ENCODE peak calls at places on chromosomes 5 and 9, in nine cellular contexts. One of them, this sample, is unnamed.
A peak's percentile ranks its signal among the peaks of the same experiment; 100 is the strongest.

GRCh38 chr5:180070726-180071417 is 687 bp downstream of the RNF130 start:
- DNase-seq in NT2/D1: no peak
- DNase-seq in aorta: no peak
- DNase-seq in mucosa of descending colon: no peak
- DNase-seq in prostate gland: peak; percentile 37
- DNase-seq in GM23338: peak; percentile 56
- DNase-seq in fibroblast of mammary gland: peak; percentile 53
- DNase-seq in left lung: no peak
- DNase-seq in HCT116: no peak
- DNase-seq in this sample: peak; percentile 50

GRCh38 chr5:40277161-40277906 is 402.4 kb upstream of the PTGER4 start:
- DNase-seq in NT2/D1: no peak
- DNase-seq in aorta: no peak
- DNase-seq in mucosa of descending colon: no peak
- DNase-seq in prostate gland: no peak
- DNase-seq in GM23338: no peak
- DNase-seq in fibroblast of mammary gland: no peak
- DNase-seq in left lung: no peak
- DNase-seq in HCT116: no peak
- DNase-seq in this sample: no peak

GRCh38 chr5:60377826-60378225 is 322.1 kb downstream of the DEPDC1B start:
- DNase-seq in NT2/D1: no peak
- DNase-seq in aorta: no peak
- DNase-seq in mucosa of descending colon: no peak
- DNase-seq in prostate gland: no peak
- DNase-seq in GM23338: no peak
- DNase-seq in fibroblast of mammary gland: peak; percentile 18
- DNase-seq in left lung: no peak
- DNase-seq in HCT116: no peak
- DNase-seq in this sample: no peak

GRCh38 chr5:180068519-180069090 is 3.0 kb downstream of the RNF130 start:
- DNase-seq in NT2/D1: no peak
- DNase-seq in aorta: no peak
- DNase-seq in mucosa of descending colon: no peak
- DNase-seq in prostate gland: no peak
- DNase-seq in GM23338: no peak
- DNase-seq in fibroblast of mammary gland: no peak
- DNase-seq in left lung: no peak
- DNase-seq in HCT116: no peak
- DNase-seq in this sample: no peak

GRCh38 chr9:103700558-103700957 is 393.6 kb upstream of the SMC2 start:
- DNase-seq in NT2/D1: no peak
- DNase-seq in aorta: no peak
- DNase-seq in mucosa of descending colon: no peak
- DNase-seq in prostate gland: no peak
- DNase-seq in GM23338: no peak
- DNase-seq in fibroblast of mammary gland: no peak
- DNase-seq in left lung: no peak
- DNase-seq in HCT116: no peak
- DNase-seq in this sample: no peak

GRCh38 chr9:88559661-88560060 is 24.7 kb downstream of the NXNL2 start:
- DNase-seq in NT2/D1: no peak
- DNase-seq in aorta: no peak
- DNase-seq in mucosa of descending colon: no peak
- DNase-seq in prostate gland: no peak
- DNase-seq in GM23338: no peak
- DNase-seq in fibroblast of mammary gland: no peak
- DNase-seq in left lung: no peak
- DNase-seq in HCT116: no peak
- DNase-seq in this sample: no peak

GRCh38 chr5:91381134-91381773 is 1.9 kb downstream of the ARRDC3 start:
- DNase-seq in NT2/D1: no peak
- DNase-seq in aorta: no peak
- DNase-seq in mucosa of descending colon: no peak
- DNase-seq in prostate gland: no peak
- DNase-seq in GM23338: no peak
- DNase-seq in fibroblast of mammary gland: no peak
- DNase-seq in left lung: no peak
- DNase-seq in HCT116: no peak
- DNase-seq in this sample: no peak

GRCh38 chr5:61827445-61827975 is 478.5 kb upstream of the KIF2A start:
- DNase-seq in NT2/D1: no peak
- DNase-seq in aorta: no peak
- DNase-seq in mucosa of descending colon: no peak
- DNase-seq in prostate gland: no peak
- DNase-seq in GM23338: no peak
- DNase-seq in fibroblast of mammary gland: no peak
- DNase-seq in left lung: no peak
- DNase-seq in HCT116: no peak
- DNase-seq in this sample: no peak

GRCh38 chr5:59542841-59543825 is 350.4 kb downstream of the PDE4D start:
- DNase-seq in NT2/D1: no peak
- DNase-seq in aorta: peak; percentile 58
- DNase-seq in mucosa of descending colon: peak; percentile 38
- DNase-seq in prostate gland: no peak
- DNase-seq in GM23338: no peak
- DNase-seq in fibroblast of mammary gland: peak; percentile 66
- DNase-seq in left lung: no peak
- DNase-seq in HCT116: no peak
- DNase-seq in this sample: peak; percentile 72

GRCh38 chr5:87322381-87322780 is 54.7 kb downstream of the RASA1 start:
- DNase-seq in NT2/D1: no peak
- DNase-seq in aorta: no peak
- DNase-seq in mucosa of descending colon: no peak
- DNase-seq in prostate gland: no peak
- DNase-seq in GM23338: peak; percentile 20
- DNase-seq in fibroblast of mammary gland: no peak
- DNase-seq in left lung: no peak
- DNase-seq in HCT116: no peak
- DNase-seq in this sample: no peak

GRCh38 chr5:73282923-73283322 is 109.9 kb downstream of the TMEM174 start:
- DNase-seq in NT2/D1: no peak
- DNase-seq in aorta: no peak
- DNase-seq in mucosa of descending colon: no peak
- DNase-seq in prostate gland: peak; percentile 20
- DNase-seq in GM23338: no peak
- DNase-seq in fibroblast of mammary gland: no peak
- DNase-seq in left lung: no peak
- DNase-seq in HCT116: no peak
- DNase-seq in this sample: no peak

GRCh38 chr9:89440548-89440947 is 57.4 kb downstream of the SEMA4D start:
- DNase-seq in NT2/D1: no peak
- DNase-seq in aorta: peak; percentile 73
- DNase-seq in mucosa of descending colon: peak; percentile 28
- DNase-seq in prostate gland: peak; percentile 77
- DNase-seq in GM23338: no peak
- DNase-seq in fibroblast of mammary gland: no peak
- DNase-seq in left lung: peak; percentile 87
- DNase-seq in HCT116: no peak
- DNase-seq in this sample: no peak

DNA sequence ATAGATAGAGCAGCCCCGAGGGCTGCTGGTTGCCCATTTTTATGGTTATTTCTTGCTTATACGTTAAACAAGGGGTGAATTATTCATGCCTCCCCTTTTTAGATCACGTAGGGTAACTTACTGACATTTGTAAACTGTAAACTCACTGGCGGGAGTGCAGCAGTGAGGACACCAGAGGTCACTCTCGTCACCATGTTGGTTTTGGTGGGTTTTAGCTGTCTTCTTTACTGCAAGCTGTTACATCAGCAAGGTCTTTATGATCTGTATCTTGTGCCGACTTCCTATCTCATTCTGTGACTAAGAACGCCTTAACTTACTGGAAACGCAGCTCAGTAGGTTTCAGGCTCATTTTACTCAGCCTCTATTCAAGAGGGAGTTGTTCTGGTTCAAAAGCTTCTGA is 155.0 kb upstream of the PRDM9 start:
- DNase-seq in NT2/D1: peak; percentile 27
- DNase-seq in aorta: no peak
- DNase-seq in mucosa of descending colon: no peak
- DNase-seq in prostate gland: no peak
- DNase-seq in GM23338: peak; percentile 74
- DNase-seq in fibroblast of mammary gland: peak; percentile 15
- DNase-seq in left lung: no peak
- DNase-seq in HCT116: no peak
- DNase-seq in this sample: no peak
- H3K4me3 ChIP-seq in NT2/D1: no peak overlapping the region
- H3K4me3 ChIP-seq in aorta: no peak overlapping the region
- H3K4me3 ChIP-seq in mucosa of descending colon: no peak overlapping the region
- H3K4me3 ChIP-seq in prostate gland: no peak overlapping the region
- H3K4me3 ChIP-seq in GM23338: no peak overlapping the region
- H3K4me3 ChIP-seq in fibroblast of mammary gland: no peak overlapping the region
- H3K4me3 ChIP-seq in left lung: no peak overlapping the region
- H3K4me3 ChIP-seq in HCT116: no peak overlapping the region
- H3K4me3 ChIP-seq in this sample: no peak overlapping the region

GRCh38 chr9:114374936-114375335 is 12.8 kb downstream of the AKNA start:
- DNase-seq in NT2/D1: no peak
- DNase-seq in aorta: no peak
- DNase-seq in mucosa of descending colon: no peak
- DNase-seq in prostate gland: no peak
- DNase-seq in GM23338: no peak
- DNase-seq in fibroblast of mammary gland: no peak
- DNase-seq in left lung: peak; percentile 21
- DNase-seq in HCT116: no peak
- DNase-seq in this sample: no peak

GRCh38 chr9:114377046-114377445 is 10.7 kb downstream of the AKNA start:
- DNase-seq in NT2/D1: no peak
- DNase-seq in aorta: no peak
- DNase-seq in mucosa of descending colon: peak; percentile 18
- DNase-seq in prostate gland: no peak
- DNase-seq in GM23338: no peak
- DNase-seq in fibroblast of mammary gland: no peak
- DNase-seq in left lung: peak; percentile 19
- DNase-seq in HCT116: no peak
- DNase-seq in this sample: no peak

GRCh38 chr9:114376586-114376985 is 11.2 kb downstream of the AKNA start:
- DNase-seq in NT2/D1: no peak
- DNase-seq in aorta: no peak
- DNase-seq in mucosa of descending colon: no peak
- DNase-seq in prostate gland: no peak
- DNase-seq in GM23338: no peak
- DNase-seq in fibroblast of mammary gland: no peak
- DNase-seq in left lung: peak; percentile 25
- DNase-seq in HCT116: no peak
- DNase-seq in this sample: no peak

GRCh38 chr9:114373960-114374730 is 13.6 kb downstream of the AKNA start:
- DNase-seq in NT2/D1: no peak
- DNase-seq in aorta: no peak
- DNase-seq in mucosa of descending colon: no peak
- DNase-seq in prostate gland: no peak
- DNase-seq in GM23338: no peak
- DNase-seq in fibroblast of mammary gland: no peak
- DNase-seq in left lung: peak; percentile 25
- DNase-seq in HCT116: no peak
- DNase-seq in this sample: no peak

DNA sequence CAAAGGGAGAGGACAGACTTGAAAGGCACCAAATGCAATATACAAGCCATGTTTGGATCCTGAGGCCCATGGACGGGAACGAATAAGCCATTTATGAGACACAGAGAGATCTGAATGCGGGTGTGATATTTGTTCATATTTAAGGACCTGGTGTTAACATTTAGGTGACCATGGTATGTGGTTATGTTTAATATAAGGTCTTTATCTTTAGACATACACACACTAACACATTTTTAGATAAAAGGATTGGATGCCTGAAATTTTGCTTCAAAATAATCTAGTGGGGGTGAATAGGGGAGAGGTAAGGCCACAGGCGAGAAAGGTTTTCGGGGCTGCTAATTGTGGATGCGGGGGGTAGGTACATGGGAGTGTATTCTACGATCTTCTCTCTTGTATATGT is 12.4 kb downstream of the AKNA start:
- DNase-seq in NT2/D1: no peak
- DNase-seq in aorta: no peak
- DNase-seq in mucosa of descending colon: no peak
- DNase-seq in prostate gland: no peak
- DNase-seq in GM23338: no peak
- DNase-seq in fibroblast of mammary gland: no peak
- DNase-seq in left lung: no peak
- DNase-seq in HCT116: no peak
- DNase-seq in this sample: no peak
- H3K4me3 ChIP-seq in NT2/D1: no peak overlapping the region
- H3K4me3 ChIP-seq in aorta: no peak overlapping the region
- H3K4me3 ChIP-seq in mucosa of descending colon: no peak overlapping the region
- H3K4me3 ChIP-seq in prostate gland: no peak overlapping the region
- H3K4me3 ChIP-seq in GM23338: no peak overlapping the region
- H3K4me3 ChIP-seq in fibroblast of mammary gland: no peak overlapping the region
- H3K4me3 ChIP-seq in left lung: no peak overlapping the region
- H3K4me3 ChIP-seq in HCT116: no peak overlapping the region
- H3K4me3 ChIP-seq in this sample: no peak overlapping the region

GRCh38 chr5:167580608-167581007 is 710.8 kb upstream of the WWC1 start:
- DNase-seq in NT2/D1: no peak
- DNase-seq in aorta: no peak
- DNase-seq in mucosa of descending colon: no peak
- DNase-seq in prostate gland: no peak
- DNase-seq in GM23338: no peak
- DNase-seq in fibroblast of mammary gland: no peak
- DNase-seq in left lung: no peak
- DNase-seq in HCT116: no peak
- DNase-seq in this sample: no peak
- H3K4me3 ChIP-seq in NT2/D1: no peak overlapping the region
- H3K4me3 ChIP-seq in aorta: no peak overlapping the region
- H3K4me3 ChIP-seq in mucosa of descending colon: no peak overlapping the region
- H3K4me3 ChIP-seq in prostate gland: no peak overlapping the region
- H3K4me3 ChIP-seq in GM23338: no peak overlapping the region
- H3K4me3 ChIP-seq in fibroblast of mammary gland: no peak overlapping the region
- H3K4me3 ChIP-seq in left lung: no peak overlapping the region
- H3K4me3 ChIP-seq in HCT116: no peak overlapping the region
- H3K4me3 ChIP-seq in this sample: no peak overlapping the region

GRCh38 chr9:12812710-12813109 is 37.9 kb downstream of the LURAP1L start:
- DNase-seq in NT2/D1: no peak
- DNase-seq in aorta: no peak
- DNase-seq in mucosa of descending colon: no peak
- DNase-seq in prostate gland: no peak
- DNase-seq in GM23338: no peak
- DNase-seq in fibroblast of mammary gland: no peak
- DNase-seq in left lung: no peak
- DNase-seq in HCT116: no peak
- DNase-seq in this sample: peak; percentile 32

GRCh38 chr9:12815895-12816294 is 41.1 kb downstream of the LURAP1L start:
- DNase-seq in NT2/D1: no peak
- DNase-seq in aorta: no peak
- DNase-seq in mucosa of descending colon: no peak
- DNase-seq in prostate gland: no peak
- DNase-seq in GM23338: no peak
- DNase-seq in fibroblast of mammary gland: peak; percentile 66
- DNase-seq in left lung: no peak
- DNase-seq in HCT116: no peak
- DNase-seq in this sample: no peak

GRCh38 chr9:12814877-12815237 is 40.0 kb downstream of the LURAP1L start:
- DNase-seq in NT2/D1: no peak
- DNase-seq in aorta: no peak
- DNase-seq in mucosa of descending colon: no peak
- DNase-seq in prostate gland: no peak
- DNase-seq in GM23338: no peak
- DNase-seq in fibroblast of mammary gland: no peak
- DNase-seq in left lung: no peak
- DNase-seq in HCT116: no peak
- DNase-seq in this sample: no peak

GRCh38 chr9:12813533-12813932 is 38.7 kb downstream of the LURAP1L start:
- DNase-seq in NT2/D1: no peak
- DNase-seq in aorta: no peak
- DNase-seq in mucosa of descending colon: no peak
- DNase-seq in prostate gland: no peak
- DNase-seq in GM23338: no peak
- DNase-seq in fibroblast of mammary gland: no peak
- DNase-seq in left lung: no peak
- DNase-seq in HCT116: no peak
- DNase-seq in this sample: no peak

GRCh38 chr9:12813960-12814876 is 39.4 kb downstream of the LURAP1L start:
- DNase-seq in NT2/D1: no peak
- DNase-seq in aorta: peak; percentile 50
- DNase-seq in mucosa of descending colon: peak; percentile 48
- DNase-seq in prostate gland: peak; percentile 44
- DNase-seq in GM23338: no peak
- DNase-seq in fibroblast of mammary gland: peak; percentile 100
- DNase-seq in left lung: peak; percentile 35
- DNase-seq in HCT116: peak; percentile 97
- DNase-seq in this sample: peak; percentile 99
- H3K4me3 ChIP-seq in NT2/D1: no peak overlapping the region
- H3K4me3 ChIP-seq in aorta: no peak overlapping the region
- H3K4me3 ChIP-seq in mucosa of descending colon: no peak overlapping the region
- H3K4me3 ChIP-seq in prostate gland: no peak overlapping the region
- H3K4me3 ChIP-seq in GM23338: no peak overlapping the region
- H3K4me3 ChIP-seq in fibroblast of mammary gland: peak overlapping the region; percentile 33
- H3K4me3 ChIP-seq in left lung: no peak overlapping the region
- H3K4me3 ChIP-seq in HCT116: peak overlapping the region; percentile 45
- H3K4me3 ChIP-seq in this sample: peak overlapping the region; percentile 8